ENCODE peak calls at places on chromosomes 11 and 22, in nine cellular contexts. Q is GM23338, M is HCT116, J is transverse colon, Z is stomach, A is sigmoid colon, B is Panc1, R is H1, T is SK-N-SH. H is an unnamed sample.

GRCh38 chr11:9838229-9838628 is 174.4 kb downstream of the SWAP70 start:
- DNase-seq in Q (no peak), M (no peak), J (no peak), Z (no peak), A (no peak), B (no peak), R (no peak), T (no peak), H (no peak)

GRCh38 chr11:120205596-120206161 is 5.2 kb upstream of the OAF start:
- DNase-seq in Q (no peak), M (no peak), J (no peak), Z (no peak), A (no peak), B (no peak), R (no peak), T (no peak), H (no peak)

GRCh38 chr22:36328635-36329216 is 59.0 kb downstream of the MYH9 start:
- DNase-seq in Q (no peak), M (no peak), J (peak; percentile 56), Z (peak; percentile 61), A (peak; percentile 94), B (no peak), R (no peak), T (no peak), H (no peak)

GRCh38 chr11:134513585-134514120 is 101.6 kb upstream of the B3GAT1 start:
- DNase-seq in Q (no peak), M (no peak), J (no peak), Z (no peak), A (peak; percentile 26), B (no peak), R (no peak), T (no peak), H (peak; percentile 26)

GRCh38 chr11:126352934-126353801 is 2.3 kb upstream of the ST3GAL4 start:
- DNase-seq in Q (peak; percentile 57), M (no peak), J (no peak), Z (no peak), A (no peak), B (no peak), R (no peak), T (no peak), H (peak; percentile 35)

GRCh38 chr11:110079726-110080125 is 13.5 kb upstream of the ZC3H12C start:
- DNase-seq in Q (peak; percentile 11), M (no peak), J (no peak), Z (no peak), A (no peak), B (no peak), R (no peak), T (no peak), H (no peak)

GRCh38 chr11:47056261-47056915 is 119.8 kb downstream of the CSTPP1 start:
- DNase-seq in Q (no peak), M (no peak), J (no peak), Z (no peak), A (no peak), B (no peak), R (no peak), T (no peak), H (no peak)

GRCh38 chr11:63547076-63547475 is 10.5 kb downstream of the PLAAT4 start:
- DNase-seq in Q (no peak), M (no peak), J (no peak), Z (no peak), A (no peak), B (no peak), R (no peak), T (no peak), H (no peak)

DNA sequence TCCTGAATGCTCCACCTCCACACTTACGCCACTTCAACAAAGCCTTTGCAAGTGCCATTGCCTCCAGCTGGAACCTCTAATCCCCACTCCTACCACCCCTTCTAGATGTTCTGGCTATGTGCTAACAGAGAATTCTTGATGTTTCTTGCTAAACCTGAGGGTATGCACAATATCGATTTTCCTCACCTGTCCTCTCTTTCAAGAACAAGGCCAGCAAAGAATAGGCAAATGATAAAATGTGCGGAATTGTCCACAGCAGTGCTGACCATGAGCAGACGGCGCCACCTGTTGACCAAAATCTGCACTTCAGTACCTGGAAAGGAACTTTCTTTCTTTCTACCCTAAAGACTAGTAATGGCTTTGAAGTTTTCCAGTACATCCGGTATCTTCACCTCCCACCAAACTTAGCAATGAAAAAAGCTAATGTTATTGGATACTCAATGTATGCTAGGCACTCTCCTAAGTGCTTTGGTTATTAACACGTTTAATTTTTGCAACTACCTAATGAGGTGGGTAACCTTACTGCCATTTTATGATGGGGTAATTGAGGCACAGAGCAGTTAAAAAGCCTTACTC is 3.4 kb downstream of the TIMM10 start:
- DNase-seq in Q (peak; percentile 87), M (peak; percentile 32), J (peak; percentile 78), Z (peak; percentile 85), A (peak; percentile 81), B (peak; percentile 42), R (peak; percentile 93), T (peak; percentile 52), H (no peak)
- TF ChIP-seq POLR2AphosphoS5 in Q (no peak), M (no peak), J (no peak), Z (no peak), A (no peak), B (no peak), R (no peak), T (no peak), H (no peak)

GRCh38 chr11:113192121-113192925 is 122.1 kb upstream of the TTC12 start:
- DNase-seq in Q (no peak), M (no peak), J (no peak), Z (no peak), A (no peak), B (no peak), R (no peak), T (peak; percentile 45), H (no peak)

GRCh38 chr11:113193894-113194293 is 120.5 kb upstream of the TTC12 start:
- DNase-seq in Q (no peak), M (no peak), J (no peak), Z (peak; percentile 50), A (no peak), B (no peak), R (no peak), T (peak; percentile 62), H (no peak)

GRCh38 chr11:113189909-113190667 is 124.3 kb upstream of the TTC12 start:
- DNase-seq in Q (no peak), M (no peak), J (no peak), Z (no peak), A (no peak), B (no peak), R (no peak), T (no peak), H (peak; percentile 82)

GRCh38 chr11:113195728-113196127 is 118.7 kb upstream of the TTC12 start:
- DNase-seq in Q (no peak), M (no peak), J (no peak), Z (no peak), A (no peak), B (no peak), R (no peak), T (no peak), H (no peak)

GRCh38 chr11:113193077-113193476 is 121.3 kb upstream of the TTC12 start:
- DNase-seq in Q (no peak), M (no peak), J (no peak), Z (no peak), A (no peak), B (no peak), R (no peak), T (no peak), H (no peak)
- TF ChIP-seq CTCF in Q (no peak), M (no peak), J (no peak), Z (no peak), A (no peak), B (no peak), R (no peak), T (no peak), H (no peak)

GRCh38 chr11:19693146-19693545 is 19.5 kb upstream of the NAV2 start:
- DNase-seq in Q (no peak), M (no peak), J (no peak), Z (no peak), A (no peak), B (no peak), R (no peak), T (no peak), H (no peak)

GRCh38 chr11:19691815-19692214 is 20.8 kb upstream of the NAV2 start:
- DNase-seq in Q (no peak), M (no peak), J (no peak), Z (no peak), A (no peak), B (no peak), R (no peak), T (no peak), H (no peak)

GRCh38 chr11:19689281-19689975 is 23.2 kb upstream of the NAV2 start:
- DNase-seq in Q (no peak), M (no peak), J (no peak), Z (no peak), A (no peak), B (no peak), R (no peak), T (no peak), H (no peak)

GRCh38 chr11:19687372-19687771 is 25.3 kb upstream of the NAV2 start:
- DNase-seq in Q (no peak), M (no peak), J (no peak), Z (no peak), A (no peak), B (no peak), R (no peak), T (no peak), H (no peak)

DNA sequence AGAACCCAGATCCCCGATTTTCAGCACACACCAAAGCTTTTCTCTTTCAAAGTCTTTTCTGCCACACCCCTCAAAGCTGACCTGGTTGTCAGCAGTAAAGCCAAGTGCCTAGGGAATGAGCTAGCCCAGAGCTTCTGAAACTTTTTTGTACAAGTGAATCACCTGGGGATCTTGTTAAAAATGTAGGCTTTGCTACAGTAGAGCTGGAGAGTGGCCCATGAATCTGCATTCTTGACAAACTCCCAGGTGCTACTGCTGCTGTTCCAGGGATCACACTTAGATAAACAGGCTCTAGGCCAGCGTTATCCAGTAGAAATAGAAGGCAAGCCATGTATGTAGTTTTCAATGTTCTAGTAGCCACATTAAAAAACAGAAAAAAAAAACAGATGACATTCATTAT is 21.8 kb upstream of the NAV2 start:
- DNase-seq in Q (no peak), M (no peak), J (no peak), Z (no peak), A (no peak), B (no peak), R (no peak), T (no peak), H (no peak)
- TF ChIP-seq POLR2AphosphoS5 in Q (no peak), M (no peak), J (no peak), Z (no peak), A (no peak), B (no peak), R (no peak), T (no peak), H (no peak)

GRCh38 chr11:122747358-122747757 is 90.9 kb upstream of the CRTAM start:
- DNase-seq in Q (no peak), M (no peak), J (no peak), Z (no peak), A (no peak), B (no peak), R (no peak), T (no peak), H (no peak)

GRCh38 chr11:122746611-122747305 is 91.2 kb downstream of the UBASH3B start:
- DNase-seq in Q (no peak), M (no peak), J (no peak), Z (no peak), A (no peak), B (no peak), R (no peak), T (no peak), H (no peak)

GRCh38 chr11:122745111-122745510 is 89.6 kb downstream of the UBASH3B start:
- DNase-seq in Q (no peak), M (no peak), J (no peak), Z (no peak), A (no peak), B (no peak), R (no peak), T (no peak), H (no peak)

GRCh38 chr11:122743949-122744876 is 88.7 kb downstream of the UBASH3B start:
- DNase-seq in Q (no peak), M (no peak), J (peak; percentile 61), Z (peak; percentile 31), A (peak; percentile 69), B (no peak), R (no peak), T (no peak), H (no peak)

DNA sequence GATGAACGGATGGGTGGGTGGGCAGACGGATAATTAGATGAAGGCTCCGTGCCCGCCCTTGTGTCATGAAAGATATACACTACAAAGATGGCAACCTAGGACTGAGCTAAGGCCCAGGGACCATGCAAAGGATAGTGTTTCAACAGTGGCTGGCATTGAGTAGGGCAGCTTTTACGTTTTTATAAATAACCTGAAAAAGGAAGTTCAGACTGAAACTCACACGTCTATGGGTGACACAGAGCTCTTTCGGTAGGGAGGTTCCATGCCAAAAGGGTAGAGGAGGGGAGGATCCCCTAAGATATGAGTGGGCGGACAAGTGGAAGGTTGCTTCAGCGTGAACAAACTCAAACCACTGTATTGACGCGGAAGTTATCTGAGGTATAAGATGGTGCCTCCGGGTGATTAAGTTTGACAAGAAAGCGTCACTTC is 90.5 kb downstream of the UBASH3B start:
- DNase-seq in Q (no peak), M (no peak), J (peak; percentile 20), Z (no peak), A (no peak), B (no peak), R (no peak), T (no peak), H (no peak)
- TF ChIP-seq CTCF in Q (no peak), M (no peak), J (no peak), Z (no peak), A (no peak), B (no peak), R (no peak), T (no peak), H (no peak)